ENCODE peak calls at places on chromosome 1, in eight cellular contexts. C is ELF-1; D is ELR; Q is dorsolateral prefrontal cortex; A is globus pallidus; T is activated T-helper 1 cell treated with anti-CD3 and anti-CD28 coated beads, Interleukin-12 subunit alpha, Interleukin-12 subunit beta, Interleukin-2, Interleukin-4 antibody, amounts not matched to agents 30 ng/mL and 10 ng/mL and 1 ng/mL, durations not matched to agents 14 hours and 24 hours and 36 hours; X is HuH-7; Y is ACHN. B is an unnamed sample.

GRCh38 chr1:107963601-107964396 is 1.2 kb downstream of the VAV3 start:
- DNase-seq in C (peak; percentile 47), D (no peak), Q (no peak), A (no peak), T (peak; percentile 31), X (no peak), Y (no peak), B (peak; percentile 76)

GRCh38 chr1:86062458-86062857 is 94.1 kb downstream of the COL24A1 start:
- DNase-seq in C (no peak), D (no peak), Q (no peak), A (no peak), T (no peak), X (no peak), Y (no peak), B (no peak)

GRCh38 chr1:18353992-18354391 is 126.7 kb upstream of the KLHDC7A start:
- DNase-seq in C (no peak), D (no peak), Q (no peak), A (no peak), T (no peak), X (no peak), Y (no peak), B (no peak)

GRCh38 chr1:228376262-228376628 is 30.4 kb downstream of the TRIM11 start:
- DNase-seq in C (no peak), D (no peak), Q (no peak), A (no peak), T (no peak), X (no peak), Y (no peak), B (no peak)

GRCh38 chr1:185156321-185156853 is 366 bp downstream of the TRMT1L start:
- DNase-seq in C (no peak), D (peak; percentile 43), Q (no peak), A (no peak), T (no peak), X (peak; percentile 37), Y (no peak), B (peak; percentile 53)

GRCh38 chr1:202343652-202344349 is 2.1 kb upstream of the UBE2T start:
- DNase-seq in C (no peak), D (peak; percentile 77), Q (no peak), A (peak; percentile 27), T (no peak), X (peak; percentile 39), Y (peak; percentile 76), B (peak; percentile 50)

GRCh38 chr1:43885311-43885801 is 48.2 kb upstream of the ARTN start:
- DNase-seq in C (peak; percentile 81), D (no peak), Q (no peak), A (no peak), T (no peak), X (no peak), Y (no peak), B (no peak)

GRCh38 chr1:93082313-93082712 is 3.2 kb downstream of the MTF2 start:
- DNase-seq in C (no peak), D (no peak), Q (no peak), A (no peak), T (no peak), X (no peak), Y (no peak), B (no peak)

GRCh38 chr1:79887059-79887458 is 880.5 kb upstream of the ADGRL4 start:
- DNase-seq in C (no peak), D (no peak), Q (no peak), A (no peak), T (no peak), X (no peak), Y (no peak), B (no peak)